ENCODE peak calls at places on chromosome 19, in four cellular contexts. One of them, this sample, is unnamed.

GRCh38 chr19:39406656-39407393 is at the start of gene ZFP36:
- DNase-seq in SK-N-SH: peak
- DNase-seq in IMR-90: peak
- DNase-seq in HCT116: peak
- DNase-seq in this sample: peak

GRCh38 chr19:54391589-54392061 is 23.6 kb upstream of the TTYH1 start:
- DNase-seq in HCT116: no peak
- DNase-seq in SK-N-SH: no peak
- DNase-seq in IMR-90: no peak
- DNase-seq in this sample: no peak

GRCh38 chr19:44848805-44849457 is 2.8 kb downstream of the NECTIN2 start:
- DNase-seq in IMR-90: no peak
- DNase-seq in HCT116: no peak
- DNase-seq in SK-N-SH: peak
- DNase-seq in this sample: no peak

GRCh38 chr19:55613396-55613795 is 7.9 kb downstream of the ZNF865 start:
- DNase-seq in SK-N-SH: peak
- DNase-seq in IMR-90: no peak
- DNase-seq in HCT116: no peak
- DNase-seq in this sample: no peak

GRCh38 chr19:48635966-48636858 is 967 bp downstream of the DBP start:
- DNase-seq in HCT116: no peak
- DNase-seq in IMR-90: no peak
- DNase-seq in SK-N-SH: no peak
- DNase-seq in this sample: peak

GRCh38 chr19:9070066-9070465 is 16.8 kb upstream of the OR1M1 start:
- DNase-seq in SK-N-SH: no peak
- DNase-seq in HCT116: no peak
- DNase-seq in IMR-90: no peak
- DNase-seq in this sample: no peak

GRCh38 chr19:57443121-57443696 is 8.1 kb downstream of the ZNF749 start:
- DNase-seq in IMR-90: no peak
- DNase-seq in HCT116: no peak
- DNase-seq in SK-N-SH: no peak
- DNase-seq in this sample: no peak

GRCh38 chr19:3683405-3683865 is 16.8 kb downstream of the PIP5K1C start:
- DNase-seq in SK-N-SH: no peak
- DNase-seq in HCT116: no peak
- DNase-seq in IMR-90: no peak
- DNase-seq in this sample: no peak

GRCh38 chr19:30788105-30788765 is 416.1 kb downstream of the ZNF536 start:
- DNase-seq in HCT116: no peak
- DNase-seq in SK-N-SH: no peak
- DNase-seq in IMR-90: no peak
- DNase-seq in this sample: no peak

GRCh38 chr19:29876414-29876813 is 64.6 kb downstream of the CCNE1 start:
- DNase-seq in HCT116: no peak
- DNase-seq in SK-N-SH: no peak
- DNase-seq in IMR-90: no peak
- DNase-seq in this sample: no peak

GRCh38 chr19:42411581-42412178 is 15.5 kb downstream of the LIPE start:
- DNase-seq in IMR-90: no peak
- DNase-seq in SK-N-SH: no peak
- DNase-seq in HCT116: no peak
- DNase-seq in this sample: no peak

GRCh38 chr19:53394522-53394973 is 401 bp upstream of the ZNF765 start:
- DNase-seq in IMR-90: peak
- DNase-seq in SK-N-SH: peak
- DNase-seq in HCT116: no peak
- DNase-seq in this sample: peak

GRCh38 chr19:51470966-51471365 is 7.4 kb upstream of the CEACAM18 start:
- DNase-seq in SK-N-SH: no peak
- DNase-seq in IMR-90: no peak
- DNase-seq in HCT116: no peak
- DNase-seq in this sample: no peak

GRCh38 chr19:10290876-10291553 is 1.3 kb downstream of the ICAM5 start:
- DNase-seq in IMR-90: peak
- DNase-seq in SK-N-SH: peak
- DNase-seq in HCT116: peak
- DNase-seq in this sample: no peak

GRCh38 chr19:2288010-2288742 is 6.2 kb upstream of the PEAK3 start:
- DNase-seq in IMR-90: no peak
- DNase-seq in HCT116: no peak
- DNase-seq in SK-N-SH: no peak
- DNase-seq in this sample: no peak
- H3K4me2 ChIP-seq in IMR-90: no peak
- H3K4me2 ChIP-seq in HCT116: no peak
- H3K4me2 ChIP-seq in SK-N-SH: no peak
- H3K4me2 ChIP-seq in this sample: no peak

DNA sequence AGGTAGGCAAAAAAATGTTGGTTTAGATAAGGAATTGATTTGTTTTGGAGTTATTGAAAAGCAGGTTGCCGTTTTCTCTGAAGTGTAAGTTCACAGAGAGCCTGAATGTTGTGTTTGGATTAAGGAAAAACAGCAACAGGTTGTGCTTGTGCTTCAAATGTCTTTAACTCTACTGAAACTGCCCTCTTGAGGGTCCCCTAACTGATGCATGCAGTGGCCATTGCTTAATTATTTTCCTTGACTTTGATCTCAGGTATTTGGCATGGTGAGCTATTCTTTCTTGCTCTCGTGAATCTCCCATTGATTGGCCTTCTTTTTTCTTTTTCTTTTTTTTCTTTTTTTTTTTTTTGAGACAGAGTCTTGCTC is 3.2 kb downstream of the GARRE1 start:
- DNase-seq in HCT116: no peak
- DNase-seq in IMR-90: no peak
- DNase-seq in SK-N-SH: no peak
- DNase-seq in this sample: no peak
- H3K4me2 ChIP-seq in HCT116: no peak
- H3K4me2 ChIP-seq in IMR-90: no peak
- H3K4me2 ChIP-seq in SK-N-SH: peak
- H3K4me2 ChIP-seq in this sample: no peak

DNA sequence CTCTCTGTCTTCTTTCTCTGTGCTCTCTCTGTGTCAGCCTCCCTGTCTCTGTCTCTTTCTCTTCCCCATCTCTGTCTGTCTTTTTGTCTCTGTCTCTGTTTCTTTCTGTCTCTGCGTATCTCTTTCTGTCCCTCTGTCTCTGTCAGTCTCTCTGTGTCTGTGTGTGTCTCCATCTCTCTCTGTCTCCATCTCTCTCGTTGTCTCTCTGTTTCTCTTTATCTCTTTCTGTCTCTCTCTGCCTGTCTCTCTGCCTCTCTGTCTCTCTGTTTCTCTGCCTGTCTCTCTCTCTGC is 15.6 kb upstream of the TCF3 start:
- DNase-seq in HCT116: no peak
- DNase-seq in IMR-90: no peak
- DNase-seq in SK-N-SH: no peak
- DNase-seq in this sample: no peak
- H3K4me2 ChIP-seq in HCT116: no peak
- H3K4me2 ChIP-seq in IMR-90: no peak
- H3K4me2 ChIP-seq in SK-N-SH: no peak
- H3K4me2 ChIP-seq in this sample: no peak

GRCh38 chr19:18501351-18501750 is 20.5 kb downstream of the ELL start:
- DNase-seq in HCT116: no peak
- DNase-seq in SK-N-SH: no peak
- DNase-seq in IMR-90: no peak
- DNase-seq in this sample: no peak
- H3K4me2 ChIP-seq in HCT116: no peak
- H3K4me2 ChIP-seq in SK-N-SH: no peak
- H3K4me2 ChIP-seq in IMR-90: no peak
- H3K4me2 ChIP-seq in this sample: no peak

GRCh38 chr19:16571689-16572331 is 405 bp downstream of the SLC35E1 start:
- DNase-seq in HCT116: no peak
- DNase-seq in SK-N-SH: no peak
- DNase-seq in IMR-90: peak
- DNase-seq in this sample: no peak
- H3K4me2 ChIP-seq in HCT116: peak
- H3K4me2 ChIP-seq in SK-N-SH: peak
- H3K4me2 ChIP-seq in IMR-90: peak
- H3K4me2 ChIP-seq in this sample: peak